ENCODE peak calls at places on chromosome 16, in six cellular contexts. V, Z, R, I, G and U are unnamed samples.

GRCh38 chr16:67164599-67165061 is at the start of gene HSF4:
- DNase-seq in V (no peak), Z (no peak), R (no peak), I (no peak), G (peak; percentile 85), U (no peak)

GRCh38 chr16:86016201-86016965 is 117.4 kb downstream of the IRF8 start:
- DNase-seq in V (peak; percentile 70), Z (peak; percentile 17), R (peak; percentile 82), I (peak; percentile 69), G (peak; percentile 40), U (peak; percentile 62)

GRCh38 chr16:58028541-58029070 is 3.1 kb downstream of the MMP15 start:
- DNase-seq in V (no peak), Z (no peak), R (no peak), I (peak; percentile 53), G (no peak), U (no peak)

GRCh38 chr16:5862103-5863003 is 764.8 kb upstream of the EEF2KMT start:
- DNase-seq in V (no peak), Z (no peak), R (no peak), I (no peak), G (no peak), U (no peak)

GRCh38 chr16:75250809-75251279 is 580 bp downstream of the BCAR1 start:
- DNase-seq in V (no peak), Z (no peak), R (peak; percentile 46), I (no peak), G (no peak), U (no peak)

GRCh38 chr16:64996641-64997040 is 125.2 kb downstream of the CDH11 start:
- DNase-seq in V (no peak), Z (no peak), R (no peak), I (no peak), G (no peak), U (no peak)

GRCh38 chr16:29877266-29877961 is 14.4 kb upstream of the CDIPT start:
- DNase-seq in V (peak; percentile 15), Z (peak; percentile 99), R (peak; percentile 49), I (peak; percentile 100), G (no peak), U (peak; percentile 85)

GRCh38 chr16:87190288-87191240 is 126.6 kb downstream of the C16orf95 start:
- DNase-seq in V (no peak), Z (no peak), R (no peak), I (no peak), G (no peak), U (no peak)

GRCh38 chr16:87829988-87830672 is 39.2 kb downstream of the SLC7A5 start:
- DNase-seq in V (no peak), Z (no peak), R (no peak), I (no peak), G (no peak), U (no peak)

GRCh38 chr16:80743273-80743672 is 61.1 kb downstream of the CDYL2 start:
- DNase-seq in V (no peak), Z (no peak), R (no peak), I (no peak), G (no peak), U (no peak)

GRCh38 chr16:64615647-64616280 is 506.1 kb downstream of the CDH11 start:
- DNase-seq in V (peak; percentile 1), Z (peak; percentile 19), R (peak; percentile 41), I (peak; percentile 75), G (no peak), U (peak; percentile 39)

GRCh38 chr16:81204794-81205680 is 33.5 kb upstream of the BCO1 start:
- DNase-seq in V (peak; percentile 64), Z (no peak), R (peak; percentile 68), I (no peak), G (peak; percentile 50), U (peak; percentile 49)

GRCh38 chr16:48054881-48055601 is 100.8 kb downstream of the ABCC12 start:
- DNase-seq in V (peak; percentile 71), Z (no peak), R (peak; percentile 56), I (peak; percentile 73), G (peak; percentile 23), U (peak; percentile 48)

GRCh38 chr16:88128556-88128955 is 177.3 kb downstream of the BANP start:
- DNase-seq in V (no peak), Z (no peak), R (no peak), I (no peak), G (no peak), U (no peak)

GRCh38 chr16:56930516-56931252 is 1.3 kb upstream of the HERPUD1 start:
- DNase-seq in V (no peak), Z (no peak), R (no peak), I (no peak), G (no peak), U (no peak)

GRCh38 chr16:49311823-49312222 is 30.2 kb upstream of the CBLN1 start:
- DNase-seq in V (no peak), Z (no peak), R (no peak), I (no peak), G (no peak), U (no peak)

GRCh38 chr16:66906916-66907836 is 11.5 kb downstream of the CDH16 start:
- DNase-seq in V (no peak), Z (no peak), R (no peak), I (no peak), G (no peak), U (no peak)

GRCh38 chr16:58426095-58426494 is 33.8 kb downstream of the GINS3 start:
- DNase-seq in V (no peak), Z (no peak), R (no peak), I (no peak), G (no peak), U (no peak)

GRCh38 chr16:24298539-24298938 is 42.4 kb downstream of the CACNG3 start:
- DNase-seq in V (no peak), Z (no peak), R (no peak), I (no peak), G (no peak), U (no peak)

GRCh38 chr16:19294156-19294649 is 8.7 kb downstream of the CLEC19A start:
- DNase-seq in V (no peak), Z (no peak), R (no peak), I (no peak), G (peak; percentile 20), U (no peak)

GRCh38 chr16:69448470-69449193 is 24.2 kb downstream of the CYB5B start:
- DNase-seq in V (peak; percentile 67), Z (no peak), R (peak; percentile 68), I (no peak), G (no peak), U (no peak)

GRCh38 chr16:81067166-81067565 is 9.9 kb downstream of the C16orf46 start:
- DNase-seq in V (no peak), Z (no peak), R (peak; percentile 17), I (no peak), G (no peak), U (no peak)

GRCh38 chr16:57373117-57373947 is 1.0 kb downstream of the CX3CL1 start:
- DNase-seq in V (no peak), Z (no peak), R (no peak), I (no peak), G (no peak), U (no peak)

GRCh38 chr16:24652803-24653202 is 76.6 kb upstream of the TNRC6A start:
- DNase-seq in V (peak; percentile 31), Z (no peak), R (no peak), I (no peak), G (no peak), U (no peak)

GRCh38 chr16:67035364-67035763 is 6.4 kb downstream of the CBFB start:
- DNase-seq in V (no peak), Z (no peak), R (no peak), I (no peak), G (no peak), U (no peak)

GRCh38 chr16:49499018-49499785 is 125.6 kb downstream of the C16orf78 start:
- DNase-seq in V (no peak), Z (no peak), R (no peak), I (no peak), G (no peak), U (no peak)

GRCh38 chr16:51095890-51096626 is 55.0 kb downstream of the SALL1 start:
- DNase-seq in V (no peak), Z (no peak), R (no peak), I (no peak), G (no peak), U (no peak)

GRCh38 chr16:58727028-58727781 is 6.9 kb downstream of the GOT2 start:
- DNase-seq in V (no peak), Z (no peak), R (no peak), I (no peak), G (no peak), U (no peak)

GRCh38 chr16:63735456-63735855 is 1386.4 kb downstream of the CDH11 start:
- DNase-seq in V (no peak), Z (no peak), R (no peak), I (no peak), G (no peak), U (no peak)

GRCh38 chr16:776824-777223 is 11.4 kb downstream of the RPUSD1 start:
- DNase-seq in V (no peak), Z (no peak), R (no peak), I (no peak), G (no peak), U (no peak)

GRCh38 chr16:777826-778225 is 10.4 kb downstream of the RPUSD1 start:
- DNase-seq in V (peak; percentile 19), Z (no peak), R (peak; percentile 17), I (no peak), G (no peak), U (no peak)

GRCh38 chr16:779561-779960 is 8.6 kb downstream of the RPUSD1 start:
- DNase-seq in V (no peak), Z (no peak), R (no peak), I (no peak), G (no peak), U (no peak)

GRCh38 chr16:778909-779527 is 9.2 kb downstream of the RPUSD1 start:
- DNase-seq in V (no peak), Z (no peak), R (no peak), I (no peak), G (no peak), U (no peak)

GRCh38 chr16:778447-778846 is 9.7 kb downstream of the RPUSD1 start:
- DNase-seq in V (no peak), Z (no peak), R (no peak), I (no peak), G (no peak), U (no peak)
- H4K91ac ChIP-seq in V (no peak overlapping the region), Z (no peak overlapping the region), R (no peak overlapping the region), I (no peak overlapping the region), G (no peak overlapping the region), U (peak overlapping the region; percentile 9)

GRCh38 chr16:83631006-83631405 is 176.8 kb upstream of the HSBP1 start:
- DNase-seq in V (no peak), Z (no peak), R (no peak), I (peak; percentile 12), G (no peak), U (no peak)
- H4K91ac ChIP-seq in V (no peak overlapping the region), Z (no peak overlapping the region), R (no peak overlapping the region), I (no peak overlapping the region), G (no peak overlapping the region), U (no peak overlapping the region)

GRCh38 chr16:2905241-2905987 is 6.3 kb upstream of the FLYWCH1 start:
- DNase-seq in V (peak; percentile 99), Z (peak; percentile 99), R (peak; percentile 100), I (peak; percentile 99), G (peak; percentile 99), U (peak; percentile 97)
- H4K91ac ChIP-seq in V (no peak overlapping the region), Z (no peak overlapping the region), R (peak overlapping the region; percentile 36), I (no peak overlapping the region), G (peak overlapping the region; percentile 45), U (no peak overlapping the region)

DNA sequence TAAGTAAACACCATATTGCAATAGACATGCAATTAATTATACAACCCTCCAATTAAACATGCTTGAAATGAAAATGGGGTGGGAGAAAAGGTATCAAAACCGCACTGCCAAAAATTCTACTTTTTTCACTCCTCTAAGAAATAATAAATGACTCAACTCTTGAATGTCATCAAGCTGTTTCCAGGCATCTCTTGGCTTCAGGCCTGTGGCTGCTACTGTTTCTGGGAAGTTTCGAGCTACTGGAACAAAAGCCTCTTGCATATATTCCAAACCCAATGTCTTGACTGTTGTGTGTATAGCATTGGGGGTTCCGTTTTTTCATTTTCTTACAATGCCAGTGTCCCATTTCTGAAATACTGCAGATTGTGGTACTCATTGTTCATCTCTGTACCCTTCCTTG is 412.7 kb downstream of the RBFOX1 start:
- DNase-seq in V (no peak), Z (no peak), R (no peak), I (no peak), G (no peak), U (no peak)
- H4K91ac ChIP-seq in V (no peak overlapping the region), Z (no peak overlapping the region), R (no peak overlapping the region), I (no peak overlapping the region), G (no peak overlapping the region), U (no peak overlapping the region)